ENCODE peak calls at places on chromosomes 4 and X, in nine cellular contexts. V is stimulated activated CD8-positive, alpha-beta memory T cell treated with anti-CD3 and anti-CD28 coated beads, Interleukin-15, amount 100 ng/mL, for 48 hours; L is NCI-H1092 treated with DMSO at 0.1 percent for 48 hours; W is lower lobe of right lung; J is ACHN; R is hippocampal formation; N is activated CD8-positive, alpha-beta memory T cell treated with anti-CD3 and anti-CD28 coated beads for 48 hours; O is sigmoid colon; C is neuronal stem cell. K is an unnamed sample.

GRCh38 chr4:54840430-54840829 is 182.7 kb downstream of the KIT start:
- DNase-seq in L (no peak), V (no peak), J (no peak), W (no peak), R (no peak), O (no peak), N (no peak), C (no peak), K (no peak)

GRCh38 chr4:141548791-141549190 is 87.6 kb upstream of the IL15 start:
- DNase-seq in O (no peak), V (no peak), C (no peak), R (no peak), L (no peak), W (no peak), J (no peak), N (no peak), K (no peak)

GRCh38 chrX:110743679-110744340 is 51.8 kb downstream of the CHRDL1 start:
- DNase-seq in O (no peak), J (no peak), V (no peak), L (no peak), R (no peak), W (no peak), C (no peak), N (no peak), K (no peak)

GRCh38 chrX:65997978-65998717 is 41.7 kb downstream of the VSIG4 start:
- DNase-seq in N (no peak), V (no peak), R (no peak), L (no peak), O (no peak), J (no peak), C (no peak), W (peak), K (no peak)

GRCh38 chr4:148730241-148730640 is 288.0 kb upstream of the NR3C2 start:
- DNase-seq in C (no peak), W (no peak), R (no peak), L (no peak), V (no peak), J (no peak), N (no peak), O (no peak), K (no peak)

GRCh38 chr4:108601517-108601916 is 18.9 kb upstream of the RPL34 start:
- DNase-seq in R (no peak), L (no peak), O (no peak), W (no peak), J (no peak), C (no peak), N (no peak), V (no peak), K (no peak)

GRCh38 chrX:68842781-68843581 is 14.2 kb downstream of the EFNB1 start:
- DNase-seq in W (peak), O (no peak), V (no peak), L (no peak), C (no peak), N (no peak), J (no peak), R (no peak), K (no peak)

GRCh38 chrX:53831662-53832635 is 145.4 kb upstream of the HUWE1 start:
- DNase-seq in W (no peak), O (no peak), V (peak), R (no peak), N (peak), L (peak), J (peak), C (peak), K (no peak)

GRCh38 chr4:88567591-88567990 is 24.7 kb upstream of the HERC3 start:
- DNase-seq in R (no peak), O (no peak), C (no peak), N (no peak), L (no peak), J (no peak), W (no peak), V (no peak), K (no peak)

GRCh38 chr4:109548655-109549054 is 11.4 kb upstream of the MCUB start:
- DNase-seq in C (no peak), V (no peak), J (no peak), W (no peak), L (no peak), O (no peak), N (no peak), R (peak), K (no peak)

GRCh38 chr4:76127754-76128153 is 20.4 kb downstream of the NUP54 start:
- DNase-seq in W (no peak), J (no peak), C (no peak), R (no peak), L (no peak), N (no peak), V (no peak), O (no peak), K (no peak)

GRCh38 chrX:22758807-22759481 is 240.8 kb upstream of the DDX53 start:
- DNase-seq in V (no peak), J (no peak), C (no peak), O (no peak), N (no peak), R (no peak), W (no peak), L (no peak), K (no peak)

K was measured in C1 segment of cervical spinal cord.